ENCODE peak calls at places on chromosomes 1 and 21, in five cellular contexts. U is HS-27A, A is Daoy, Q is left colon, E is GM19239. S is an unnamed sample.

GRCh38 chr1:164774819-164775654 is 216.1 kb downstream of the PBX1 start:
- DNase-seq in Q (peak), E (no peak), U (no peak), A (no peak), S (no peak)

GRCh38 chr1:39293375-39294070 is 89.0 kb downstream of the MACF1 start:
- DNase-seq in A (no peak), Q (no peak), U (no peak), E (no peak), S (no peak)

GRCh38 chr1:147208619-147209018 is 16.5 kb downstream of the FMO5 start:
- DNase-seq in A (no peak), U (no peak), E (no peak), Q (no peak), S (no peak)

GRCh38 chr1:169321539-169321938 is 46.1 kb downstream of the NME7 start:
- DNase-seq in U (peak), A (peak), E (no peak), Q (no peak), S (no peak)

GRCh38 chr1:7589774-7590425 is 181.2 kb upstream of the VAMP3 start:
- DNase-seq in U (no peak), Q (no peak), E (no peak), A (no peak), S (no peak)

GRCh38 chr1:91718877-91719276 is 167.1 kb downstream of the TGFBR3 start:
- DNase-seq in U (no peak), Q (no peak), A (no peak), E (no peak), S (no peak)

GRCh38 chr1:59560807-59561450 is 253.8 kb upstream of the HOOK1 start:
- DNase-seq in E (no peak), Q (no peak), U (no peak), A (peak), S (no peak)

GRCh38 chr21:34885125-34885524 is 164.0 kb downstream of the RUNX1 start:
- DNase-seq in E (no peak), Q (no peak), U (peak), A (peak), S (no peak)

GRCh38 chr21:16773206-16773605 is 739.6 kb upstream of the CXADR start:
- DNase-seq in U (peak), A (no peak), E (no peak), Q (no peak), S (no peak)

GRCh38 chr1:23200885-23201284 is 16.4 kb downstream of the HTR1D start:
- DNase-seq in E (no peak), U (no peak), A (no peak), Q (no peak), S (no peak)

GRCh38 chr1:210792250-210792649 is 341.7 kb downstream of the KCNH1 start:
- DNase-seq in U (no peak), A (no peak), E (no peak), Q (no peak), S (no peak)

GRCh38 chr1:204961765-204962419 is 81.1 kb upstream of the CNTN2 start:
- DNase-seq in E (no peak), Q (no peak), A (no peak), U (no peak), S (no peak)

GRCh38 chr1:89942014-89942413 is 52.9 kb upstream of the ZNF326 start:
- DNase-seq in A (no peak), Q (no peak), U (no peak), E (no peak), S (no peak)

GRCh38 chr21:45993210-45994085 is 11.9 kb downstream of the COL6A1 start:
- DNase-seq in E (no peak), Q (peak), U (no peak), A (no peak), S (no peak)

GRCh38 chr1:181503130-181503810 is 20.0 kb downstream of the CACNA1E start:
- DNase-seq in Q (no peak), U (no peak), A (peak), E (no peak), S (no peak)

GRCh38 chr1:224623743-224624333 is 7.7 kb downstream of the CNIH3 start:
- DNase-seq in A (peak), U (peak), Q (no peak), E (peak), S (no peak)

GRCh38 chr1:156493749-156494148 is 6.8 kb downstream of the MEF2D start:
- DNase-seq in A (no peak), U (no peak), Q (no peak), E (no peak), S (no peak)

GRCh38 chr1:96538883-96539282 is 182.7 kb upstream of the PTBP2 start:
- DNase-seq in U (no peak), A (peak), E (no peak), Q (no peak), S (peak)

GRCh38 chr21:41183575-41183974 is 15.6 kb downstream of the BACE2 start:
- DNase-seq in U (no peak), E (no peak), Q (no peak), A (no peak), S (no peak)

GRCh38 chr1:156524481-156524869 is 23.9 kb upstream of the MEF2D start:
- DNase-seq in U (no peak), A (no peak), Q (no peak), E (no peak), S (no peak)

GRCh38 chr21:40053007-40053406 is 185.8 kb downstream of the PCP4 start:
- DNase-seq in U (no peak), E (no peak), Q (no peak), A (no peak), S (no peak)

GRCh38 chr1:71668059-71668458 is 587.2 kb upstream of the ZRANB2 start:
- DNase-seq in E (no peak), A (no peak), Q (no peak), U (no peak), S (no peak)

GRCh38 chr1:101200513-101200912 is 36.3 kb upstream of the S1PR1 start:
- DNase-seq in Q (no peak), E (no peak), U (peak), A (peak), S (no peak)

GRCh38 chr1:241079018-241079417 is 278.0 kb downstream of the RGS7 start:
- DNase-seq in U (no peak), Q (no peak), A (no peak), E (no peak), S (no peak)

GRCh38 chr1:84997667-84998600 is 1.0 kb upstream of the MCOLN2 start:
- DNase-seq in Q (peak), U (no peak), E (no peak), A (peak), S (no peak)

GRCh38 chr1:41983451-41983850 is 64.7 kb upstream of the HIVEP3 start:
- DNase-seq in Q (no peak), U (no peak), E (no peak), A (peak), S (no peak)

GRCh38 chr1:109281680-109282496 is 1.1 kb downstream of the PSRC1 start:
- DNase-seq in E (no peak), U (no peak), Q (no peak), A (no peak), S (no peak)

GRCh38 chr1:17502326-17502778 is 37.1 kb upstream of the ARHGEF10L start:
- DNase-seq in E (peak), Q (peak), U (peak), A (peak), S (peak)

GRCh38 chr1:212782422-212783154 is 9.0 kb downstream of the NSL1 start:
- DNase-seq in A (peak), U (no peak), Q (no peak), E (no peak), S (no peak)

GRCh38 chr1:246279402-246279801 is 227.7 kb downstream of the SMYD3 start:
- DNase-seq in U (no peak), A (no peak), Q (no peak), E (no peak), S (no peak)